ENCODE peak calls at places on chromosomes 12 and 14, in seven cellular contexts. One of them, this sample, is unnamed.

GRCh38 chr12:53974084-53975018 is at the start of gene HOTAIR:
- DNase-seq in pancreas: no peak
- DNase-seq in activated naive CD4-positive, alpha-beta T cell: no peak
- DNase-seq in SK-N-DZ: no peak
- DNase-seq in MM.1S: no peak
- DNase-seq in NCI-H2081: no peak
- DNase-seq in renal cortical epithelial cell: no peak
- DNase-seq in this sample: peak

GRCh38 chr14:56211844-56212243 is 93.6 kb downstream of the PELI2 start:
- DNase-seq in NCI-H2081: no peak
- DNase-seq in pancreas: no peak
- DNase-seq in renal cortical epithelial cell: no peak
- DNase-seq in activated naive CD4-positive, alpha-beta T cell: no peak
- DNase-seq in MM.1S: no peak
- DNase-seq in SK-N-DZ: no peak
- DNase-seq in this sample: no peak

GRCh38 chr12:25959069-25959961 is 833 bp downstream of the RASSF8 start:
- DNase-seq in MM.1S: peak
- DNase-seq in SK-N-DZ: peak
- DNase-seq in renal cortical epithelial cell: peak
- DNase-seq in activated naive CD4-positive, alpha-beta T cell: no peak
- DNase-seq in pancreas: peak
- DNase-seq in NCI-H2081: peak
- DNase-seq in this sample: peak

GRCh38 chr12:105278043-105278697 is 42.2 kb upstream of the APPL2 start:
- DNase-seq in activated naive CD4-positive, alpha-beta T cell: no peak
- DNase-seq in SK-N-DZ: peak
- DNase-seq in MM.1S: no peak
- DNase-seq in renal cortical epithelial cell: no peak
- DNase-seq in pancreas: no peak
- DNase-seq in NCI-H2081: no peak
- DNase-seq in this sample: peak

GRCh38 chr12:4159851-4160250 is 113.7 kb upstream of the CCND2 start:
- DNase-seq in NCI-H2081: no peak
- DNase-seq in MM.1S: no peak
- DNase-seq in SK-N-DZ: no peak
- DNase-seq in pancreas: no peak
- DNase-seq in activated naive CD4-positive, alpha-beta T cell: no peak
- DNase-seq in renal cortical epithelial cell: no peak
- DNase-seq in this sample: no peak

GRCh38 chr12:106329231-106329985 is 26.9 kb downstream of the TCP11L2 start:
- DNase-seq in NCI-H2081: peak
- DNase-seq in pancreas: no peak
- DNase-seq in SK-N-DZ: no peak
- DNase-seq in activated naive CD4-positive, alpha-beta T cell: no peak
- DNase-seq in renal cortical epithelial cell: peak
- DNase-seq in MM.1S: no peak
- DNase-seq in this sample: no peak

GRCh38 chr12:46533723-46534122 is 161.2 kb upstream of the SLC38A2 start:
- DNase-seq in activated naive CD4-positive, alpha-beta T cell: no peak
- DNase-seq in MM.1S: no peak
- DNase-seq in SK-N-DZ: no peak
- DNase-seq in NCI-H2081: no peak
- DNase-seq in renal cortical epithelial cell: no peak
- DNase-seq in pancreas: no peak
- DNase-seq in this sample: no peak

GRCh38 chr12:91332305-91332704 is 149.7 kb upstream of the DCN start:
- DNase-seq in SK-N-DZ: peak
- DNase-seq in pancreas: no peak
- DNase-seq in activated naive CD4-positive, alpha-beta T cell: no peak
- DNase-seq in renal cortical epithelial cell: no peak
- DNase-seq in MM.1S: no peak
- DNase-seq in NCI-H2081: no peak
- DNase-seq in this sample: peak

GRCh38 chr12:45989277-45989856 is 1.0 kb downstream of the SCAF11 start:
- DNase-seq in activated naive CD4-positive, alpha-beta T cell: no peak
- DNase-seq in NCI-H2081: no peak
- DNase-seq in pancreas: no peak
- DNase-seq in SK-N-DZ: no peak
- DNase-seq in renal cortical epithelial cell: no peak
- DNase-seq in MM.1S: peak
- DNase-seq in this sample: no peak

GRCh38 chr12:2255301-2255700 is 202.5 kb downstream of the CACNA1C start:
- DNase-seq in NCI-H2081: no peak
- DNase-seq in MM.1S: no peak
- DNase-seq in pancreas: no peak
- DNase-seq in SK-N-DZ: no peak
- DNase-seq in renal cortical epithelial cell: no peak
- DNase-seq in activated naive CD4-positive, alpha-beta T cell: no peak
- DNase-seq in this sample: no peak

GRCh38 chr12:14986449-14986848 is 13.6 kb downstream of the PDE6H start:
- DNase-seq in activated naive CD4-positive, alpha-beta T cell: no peak
- DNase-seq in pancreas: no peak
- DNase-seq in SK-N-DZ: no peak
- DNase-seq in MM.1S: no peak
- DNase-seq in renal cortical epithelial cell: no peak
- DNase-seq in NCI-H2081: no peak
- DNase-seq in this sample: no peak

GRCh38 chr12:19894803-19895202 is 455.5 kb downstream of the AEBP2 start:
- DNase-seq in MM.1S: peak
- DNase-seq in SK-N-DZ: no peak
- DNase-seq in NCI-H2081: no peak
- DNase-seq in pancreas: no peak
- DNase-seq in activated naive CD4-positive, alpha-beta T cell: no peak
- DNase-seq in renal cortical epithelial cell: peak
- DNase-seq in this sample: no peak

GRCh38 chr12:27970981-27971489 is 1.5 kb downstream of the PTHLH start:
- DNase-seq in SK-N-DZ: no peak
- DNase-seq in activated naive CD4-positive, alpha-beta T cell: no peak
- DNase-seq in NCI-H2081: no peak
- DNase-seq in MM.1S: no peak
- DNase-seq in pancreas: no peak
- DNase-seq in renal cortical epithelial cell: peak
- DNase-seq in this sample: no peak

GRCh38 chr12:118102609-118103008 is 1.2 kb downstream of the VSIG10 start:
- DNase-seq in activated naive CD4-positive, alpha-beta T cell: no peak
- DNase-seq in pancreas: no peak
- DNase-seq in MM.1S: no peak
- DNase-seq in renal cortical epithelial cell: no peak
- DNase-seq in NCI-H2081: no peak
- DNase-seq in SK-N-DZ: no peak
- DNase-seq in this sample: no peak

GRCh38 chr14:35051796-35052195 is 5.7 kb downstream of the FAM177A1 start:
- DNase-seq in activated naive CD4-positive, alpha-beta T cell: no peak
- DNase-seq in pancreas: no peak
- DNase-seq in NCI-H2081: no peak
- DNase-seq in SK-N-DZ: no peak
- DNase-seq in renal cortical epithelial cell: peak
- DNase-seq in MM.1S: no peak
- DNase-seq in this sample: no peak

GRCh38 chr12:71947645-71948105 is 9.0 kb downstream of the TPH2 start:
- DNase-seq in SK-N-DZ: peak
- DNase-seq in activated naive CD4-positive, alpha-beta T cell: no peak
- DNase-seq in NCI-H2081: peak
- DNase-seq in MM.1S: no peak
- DNase-seq in renal cortical epithelial cell: peak
- DNase-seq in pancreas: peak
- DNase-seq in this sample: no peak

GRCh38 chr12:81255456-81255855 is 177.6 kb downstream of the ACSS3 start:
- DNase-seq in MM.1S: no peak
- DNase-seq in pancreas: no peak
- DNase-seq in SK-N-DZ: no peak
- DNase-seq in renal cortical epithelial cell: no peak
- DNase-seq in NCI-H2081: no peak
- DNase-seq in activated naive CD4-positive, alpha-beta T cell: no peak
- DNase-seq in this sample: no peak

GRCh38 chr12:948238-948637 is 1.3 kb downstream of the RAD52 start:
- DNase-seq in renal cortical epithelial cell: no peak
- DNase-seq in MM.1S: no peak
- DNase-seq in pancreas: no peak
- DNase-seq in activated naive CD4-positive, alpha-beta T cell: no peak
- DNase-seq in NCI-H2081: no peak
- DNase-seq in SK-N-DZ: no peak
- DNase-seq in this sample: no peak

GRCh38 chr14:99728231-99728920 is 44.3 kb downstream of the CYP46A1 start:
- DNase-seq in NCI-H2081: no peak
- DNase-seq in SK-N-DZ: no peak
- DNase-seq in pancreas: no peak
- DNase-seq in activated naive CD4-positive, alpha-beta T cell: no peak
- DNase-seq in renal cortical epithelial cell: no peak
- DNase-seq in MM.1S: no peak
- DNase-seq in this sample: no peak

GRCh38 chr14:32259368-32260013 is 56.4 kb upstream of the RNU6-8 start:
- DNase-seq in SK-N-DZ: no peak
- DNase-seq in activated naive CD4-positive, alpha-beta T cell: no peak
- DNase-seq in NCI-H2081: no peak
- DNase-seq in MM.1S: peak
- DNase-seq in renal cortical epithelial cell: peak
- DNase-seq in pancreas: no peak
- DNase-seq in this sample: peak

GRCh38 chr14:74476607-74477006 is 16.5 kb downstream of the NPC2 start:
- DNase-seq in MM.1S: no peak
- DNase-seq in pancreas: no peak
- DNase-seq in renal cortical epithelial cell: no peak
- DNase-seq in activated naive CD4-positive, alpha-beta T cell: no peak
- DNase-seq in SK-N-DZ: no peak
- DNase-seq in NCI-H2081: no peak
- DNase-seq in this sample: no peak

GRCh38 chr12:125167658-125168057 is 102.4 kb downstream of the AACS start:
- DNase-seq in MM.1S: no peak
- DNase-seq in pancreas: no peak
- DNase-seq in SK-N-DZ: no peak
- DNase-seq in renal cortical epithelial cell: no peak
- DNase-seq in NCI-H2081: no peak
- DNase-seq in activated naive CD4-positive, alpha-beta T cell: no peak
- DNase-seq in this sample: no peak

GRCh38 chr14:99395904-99396530 is 84.6 kb downstream of the SETD3 start:
- DNase-seq in renal cortical epithelial cell: peak
- DNase-seq in MM.1S: no peak
- DNase-seq in SK-N-DZ: no peak
- DNase-seq in NCI-H2081: no peak
- DNase-seq in pancreas: no peak
- DNase-seq in activated naive CD4-positive, alpha-beta T cell: no peak
- DNase-seq in this sample: peak

GRCh38 chr12:92408072-92408900 is 262.6 kb upstream of the BTG1 start:
- DNase-seq in pancreas: no peak
- DNase-seq in NCI-H2081: peak
- DNase-seq in SK-N-DZ: peak
- DNase-seq in MM.1S: peak
- DNase-seq in activated naive CD4-positive, alpha-beta T cell: no peak
- DNase-seq in renal cortical epithelial cell: peak
- DNase-seq in this sample: peak

GRCh38 chr12:53999596-54000104 is 311 bp upstream of the HOXC9 start:
- DNase-seq in SK-N-DZ: peak
- DNase-seq in NCI-H2081: peak
- DNase-seq in activated naive CD4-positive, alpha-beta T cell: no peak
- DNase-seq in MM.1S: no peak
- DNase-seq in renal cortical epithelial cell: no peak
- DNase-seq in pancreas: no peak
- DNase-seq in this sample: peak

GRCh38 chr14:97219356-97220017 is 422.3 kb downstream of the VRK1 start:
- DNase-seq in pancreas: no peak
- DNase-seq in SK-N-DZ: no peak
- DNase-seq in NCI-H2081: no peak
- DNase-seq in MM.1S: no peak
- DNase-seq in activated naive CD4-positive, alpha-beta T cell: no peak
- DNase-seq in renal cortical epithelial cell: no peak
- DNase-seq in this sample: no peak

GRCh38 chr12:91074851-91075250 is 17.0 kb upstream of the KERA start:
- DNase-seq in pancreas: no peak
- DNase-seq in NCI-H2081: no peak
- DNase-seq in SK-N-DZ: no peak
- DNase-seq in renal cortical epithelial cell: no peak
- DNase-seq in MM.1S: no peak
- DNase-seq in activated naive CD4-positive, alpha-beta T cell: no peak
- DNase-seq in this sample: no peak

GRCh38 chr14:42277840-42278239 is 671.2 kb downstream of the LRFN5 start:
- DNase-seq in NCI-H2081: no peak
- DNase-seq in MM.1S: peak
- DNase-seq in pancreas: no peak
- DNase-seq in renal cortical epithelial cell: no peak
- DNase-seq in activated naive CD4-positive, alpha-beta T cell: no peak
- DNase-seq in SK-N-DZ: no peak
- DNase-seq in this sample: no peak

GRCh38 chr12:76764856-76765255 is 941 bp downstream of the ZDHHC17 start:
- DNase-seq in activated naive CD4-positive, alpha-beta T cell: no peak
- DNase-seq in renal cortical epithelial cell: peak
- DNase-seq in SK-N-DZ: no peak
- DNase-seq in NCI-H2081: no peak
- DNase-seq in pancreas: no peak
- DNase-seq in MM.1S: peak
- DNase-seq in this sample: no peak

GRCh38 chr12:31019561-31020308 is 53.9 kb upstream of the DDX11 start:
- DNase-seq in NCI-H2081: no peak
- DNase-seq in SK-N-DZ: no peak
- DNase-seq in pancreas: no peak
- DNase-seq in MM.1S: no peak
- DNase-seq in renal cortical epithelial cell: no peak
- DNase-seq in activated naive CD4-positive, alpha-beta T cell: no peak
- DNase-seq in this sample: no peak

GRCh38 chr14:71384007-71384605 is 476.8 kb downstream of the PCNX1 start:
- DNase-seq in NCI-H2081: no peak
- DNase-seq in pancreas: peak
- DNase-seq in renal cortical epithelial cell: no peak
- DNase-seq in SK-N-DZ: no peak
- DNase-seq in MM.1S: no peak
- DNase-seq in activated naive CD4-positive, alpha-beta T cell: no peak
- DNase-seq in this sample: no peak

GRCh38 chr12:5480218-5480952 is 48.5 kb downstream of the NTF3 start:
- DNase-seq in activated naive CD4-positive, alpha-beta T cell: no peak
- DNase-seq in pancreas: no peak
- DNase-seq in renal cortical epithelial cell: no peak
- DNase-seq in MM.1S: no peak
- DNase-seq in SK-N-DZ: no peak
- DNase-seq in NCI-H2081: peak
- DNase-seq in this sample: no peak

GRCh38 chr12:51390457-51391046 is 654 bp downstream of the GALNT6 start:
- DNase-seq in MM.1S: no peak
- DNase-seq in SK-N-DZ: peak
- DNase-seq in activated naive CD4-positive, alpha-beta T cell: no peak
- DNase-seq in NCI-H2081: no peak
- DNase-seq in renal cortical epithelial cell: no peak
- DNase-seq in pancreas: no peak
- DNase-seq in this sample: no peak